ENCODE peak calls at places on chromosomes 13 and 19, in ten cellular contexts. T, S, V, N, E, P, A, F, G and I are unnamed samples.

GRCh38 chr19:1307755-1308303 is 22.2 kb downstream of the EFNA2 start:
- DNase-seq in V (no peak), A (no peak), T (no peak), P (no peak), E (no peak), N (no peak), F (no peak), G (no peak), S (no peak), I (no peak)

GRCh38 chr13:43235028-43235427 is 211.6 kb downstream of the DNAJC15 start:
- DNase-seq in S (no peak), G (peak; percentile 10), N (no peak), F (no peak), V (no peak), P (no peak), T (no peak), A (no peak), E (no peak), I (no peak)

GRCh38 chr19:14871619-14872230 is 14.2 kb downstream of the OR7A17 start:
- DNase-seq in S (no peak), F (no peak), E (no peak), A (no peak), G (no peak), P (peak; percentile 7), V (no peak), N (peak; percentile 13), T (no peak), I (no peak)

GRCh38 chr19:41995959-41996797 is 2.1 kb upstream of the ATP1A3 start:
- DNase-seq in V (no peak), E (no peak), A (no peak), F (no peak), S (no peak), N (no peak), P (peak; percentile 72), G (no peak), T (no peak), I (no peak)

GRCh38 chr13:30049692-30050091 is 199.3 kb upstream of the UBL3 start:
- DNase-seq in E (no peak), V (no peak), S (no peak), G (peak; percentile 70), T (no peak), A (no peak), N (no peak), F (no peak), P (no peak), I (no peak)

GRCh38 chr19:7152568-7152967 is 83.1 kb downstream of the ZNF557 start:
- DNase-seq in G (no peak), N (no peak), F (no peak), T (no peak), A (no peak), V (no peak), E (no peak), S (no peak), P (no peak), I (no peak)

GRCh38 chr19:22422220-22422619 is at the start of gene ZNF98:
- DNase-seq in S (peak; percentile 35), E (peak; percentile 86), G (no peak), T (no peak), P (no peak), V (peak; percentile 9), N (no peak), F (no peak), A (no peak), I (no peak)

GRCh38 chr19:13302521-13303270 is 152.5 kb downstream of the IER2 start:
- DNase-seq in G (no peak), P (no peak), A (no peak), N (no peak), E (no peak), S (no peak), F (no peak), V (no peak), T (no peak), I (no peak)

GRCh38 chr13:21152251-21152899 is 24.0 kb downstream of the SKA3 start:
- DNase-seq in E (no peak), A (no peak), V (no peak), P (no peak), N (no peak), G (no peak), S (no peak), T (no peak), F (no peak), I (no peak)

GRCh38 chr13:33206425-33206824 is 79.1 kb downstream of the STARD13 start:
- DNase-seq in T (no peak), P (no peak), A (no peak), S (no peak), N (no peak), E (no peak), V (no peak), F (no peak), G (peak; percentile 74), I (no peak)

GRCh38 chr13:44280461-44280860 is 93.2 kb upstream of the SERP2 start:
- DNase-seq in S (no peak), G (no peak), V (no peak), F (peak; percentile 15), E (no peak), P (no peak), A (no peak), T (no peak), N (no peak), I (no peak)

GRCh38 chr13:95571941-95572340 is 19.4 kb downstream of the CLDN10 start:
- DNase-seq in V (no peak), P (no peak), F (no peak), E (no peak), N (no peak), A (no peak), T (no peak), G (no peak), S (no peak), I (no peak)

GRCh38 chr19:13275016-13275722 is 125.0 kb downstream of the IER2 start:
- DNase-seq in T (no peak), A (no peak), G (no peak), N (no peak), V (no peak), F (no peak), S (no peak), E (no peak), P (no peak), I (no peak)

GRCh38 chr19:294341-294818 is 3.2 kb upstream of the PLPP2 start:
- DNase-seq in T (no peak), N (no peak), P (no peak), G (no peak), E (peak; percentile 46), S (no peak), V (no peak), A (peak; percentile 25), F (no peak), I (no peak)

GRCh38 chr19:57615346-57615745 is 1.3 kb downstream of the ZNF134 start:
- DNase-seq in T (no peak), A (no peak), N (no peak), V (no peak), F (no peak), G (no peak), S (no peak), P (no peak), E (no peak), I (no peak)

GRCh38 chr19:30693179-30693578 is 321.0 kb downstream of the ZNF536 start:
- DNase-seq in P (no peak), A (no peak), N (no peak), F (no peak), E (no peak), G (no peak), V (no peak), S (no peak), T (no peak), I (no peak)

DNA sequence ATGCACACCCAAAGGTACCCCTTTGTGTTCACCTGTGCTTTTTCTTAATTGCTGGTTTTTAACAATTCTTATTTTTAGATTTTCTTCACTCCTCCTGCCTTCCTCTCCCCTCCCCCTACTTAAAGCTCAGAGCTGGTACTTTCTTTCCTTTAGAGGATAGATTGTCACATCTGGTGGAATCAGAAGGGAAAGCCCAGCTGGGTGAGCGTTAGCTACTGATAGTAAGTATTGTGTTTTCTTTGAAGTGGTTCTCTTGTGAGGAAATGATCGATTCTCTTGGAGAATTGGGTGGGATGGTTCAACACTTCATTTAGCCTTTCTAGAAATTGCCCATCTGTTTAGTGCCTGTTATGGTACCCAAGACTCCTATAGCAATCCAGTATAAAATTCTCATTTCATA is 84.8 kb downstream of the FLT1 start:
- DNase-seq in P (no peak), E (no peak), T (no peak), N (no peak), V (no peak), A (no peak), G (no peak), F (no peak), S (no peak), I (no peak)
- H3K4me1 ChIP-seq in P (no peaks in the 10 kb centered on the region), E (no peaks in the 10 kb centered on the region), T (no peaks in the 10 kb centered on the region), N (peaks cover 59% of the 10 kb centered on the region), V (peaks cover 4% of the 10 kb centered on the region), A (no peaks in the 10 kb centered on the region), G (peaks cover 18% of the 10 kb centered on the region), F (no peaks in the 10 kb centered on the region), S (no peaks in the 10 kb centered on the region), I (no peaks in the 10 kb centered on the region)

DNA sequence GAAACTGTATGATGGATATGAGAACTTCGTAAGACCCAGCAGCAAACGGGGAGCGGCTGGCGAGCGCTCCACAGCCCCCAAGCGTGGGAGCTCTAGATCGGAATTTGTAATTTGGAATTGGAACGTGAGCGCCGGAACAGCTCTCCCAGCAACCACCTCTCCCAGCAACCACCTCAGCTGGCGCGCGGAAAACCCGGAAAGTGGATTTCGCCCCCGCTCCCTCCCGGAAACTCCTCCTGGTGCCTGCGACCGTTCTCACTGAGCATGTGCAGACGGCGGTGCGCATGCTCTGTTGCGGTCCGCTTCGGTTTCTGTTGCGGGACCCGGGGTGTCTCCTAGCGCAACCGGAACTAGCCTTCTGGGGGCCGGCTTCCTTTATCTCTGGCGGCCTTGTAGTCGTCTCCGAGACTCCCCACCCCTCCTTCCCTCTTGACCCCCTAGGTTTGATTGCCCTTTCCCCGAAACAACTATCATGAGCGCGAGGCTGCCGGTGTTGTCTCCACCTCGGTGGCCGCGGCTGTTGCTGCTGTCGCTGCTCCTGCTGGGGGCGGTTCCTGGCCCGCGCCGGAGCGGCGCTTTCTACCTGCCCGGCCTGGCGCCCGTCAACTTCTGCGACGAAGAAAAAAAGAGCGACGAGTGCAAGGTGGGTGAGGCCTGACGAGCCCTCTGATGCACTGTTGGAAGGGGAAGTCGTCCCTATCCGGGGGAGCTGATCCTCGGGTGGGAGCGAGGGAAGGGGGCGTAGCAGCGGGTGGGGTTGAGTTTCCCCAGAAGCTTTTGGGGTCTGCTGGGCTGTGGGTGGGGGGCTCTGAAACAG is at the start of gene TM9SF2:
- DNase-seq in T (peak; percentile 99), S (peak; percentile 99), G (peak; percentile 98), F (peak; percentile 92), E (peak; percentile 98), P (peak; percentile 87), N (peak; percentile 95), V (peak; percentile 95), A (peak; percentile 98), I (no peak)
- TF ChIP-seq POLR2A in T (peak; percentile 68), S (peak; percentile 77), G (peak; percentile 67), F (peak; percentile 59), E (peak; percentile 63), P (peak; percentile 45), N (peak; percentile 74), V (peak; percentile 88), A (peak; percentile 22), I (no peak)

GRCh38 chr13:75566658-75567057 is 17.1 kb downstream of the UCHL3 start:
- DNase-seq in N (peak; percentile 46), S (no peak), P (peak; percentile 2), T (no peak), V (no peak), F (peak; percentile 31), G (no peak), E (no peak), A (no peak), I (no peak)
- TF ChIP-seq CTCF in N (no peak), S (no peak), P (peak; percentile 50), T (no peak), V (no peak), F (peak; percentile 46), G (peak; percentile 2), E (no peak), A (no peak), I (no peak)

GRCh38 chr19:54133312-54133956 is 4.1 kb upstream of the CNOT3 start:
- DNase-seq in G (no peak), E (no peak), V (no peak), F (peak; percentile 84), T (no peak), S (no peak), A (no peak), N (peak; percentile 56), P (no peak), I (no peak)
- H3K4me1 ChIP-seq in G (peaks cover 15% of the 10 kb centered on the region), E (peaks cover 6% of the 10 kb centered on the region), V (peaks cover 14% of the 10 kb centered on the region), F (peaks cover 13% of the 10 kb centered on the region), T (no peaks in the 10 kb centered on the region), S (no peaks in the 10 kb centered on the region), A (peaks cover 1% of the 10 kb centered on the region), N (peaks cover 10% of the 10 kb centered on the region), P (peaks cover 6% of the 10 kb centered on the region), I (peaks cover 16% of the 10 kb centered on the region)